ENCODE peak calls at places on chromosomes 3 and 15, in six cellular contexts. A, Q, B, Z, J and H are unnamed samples.

GRCh38 chr3:119794971-119795612 is 13.2 kb downstream of the NR1I2 start:
- DNase-seq in J (no peak), A (no peak), B (no peak), Q (no peak), Z (no peak), H (no peak)

GRCh38 chr3:180808823-180809575 is 103.5 kb upstream of the FXR1 start:
- DNase-seq in J (no peak), Q (no peak), B (no peak), A (no peak), Z (no peak), H (no peak)

GRCh38 chr15:88331291-88331690 is 74.8 kb upstream of the NTRK3 start:
- DNase-seq in B (peak), J (peak), Z (peak), A (no peak), Q (no peak), H (no peak)

GRCh38 chr3:190019840-190020239 is 100.9 kb downstream of the P3H2 start:
- DNase-seq in B (no peak), Q (no peak), J (no peak), A (no peak), Z (no peak), H (no peak)

GRCh38 chr3:178302966-178303930 is 233.0 kb upstream of the KCNMB2 start:
- DNase-seq in Z (no peak), J (no peak), B (no peak), Q (no peak), A (no peak), H (no peak)

GRCh38 chr3:184710870-184711365 is 946 bp downstream of the MAGEF1 start:
- DNase-seq in B (no peak), Z (no peak), A (peak), Q (no peak), J (peak), H (no peak)

GRCh38 chr3:98519351-98519750 is 3.4 kb downstream of the CLDND1 start:
- DNase-seq in Q (no peak), B (no peak), J (no peak), Z (no peak), A (no peak), H (no peak)

GRCh38 chr15:55742927-55743614 is at the start of gene PRTG:
- DNase-seq in J (peak), Q (peak), B (no peak), A (peak), Z (no peak), H (no peak)

GRCh38 chr3:121482651-121483050 is 63.1 kb downstream of the POLQ start:
- DNase-seq in A (no peak), Z (no peak), J (no peak), B (no peak), Q (peak), H (no peak)

GRCh38 chr15:62758126-62758951 is 284.2 kb upstream of the TPM1 start:
- DNase-seq in B (no peak), Z (no peak), Q (peak), J (no peak), A (peak), H (no peak)

GRCh38 chr3:12797124-12797891 is 828 bp downstream of the CAND2 start:
- DNase-seq in B (no peak), A (peak), Q (no peak), Z (no peak), J (no peak), H (no peak)

GRCh38 chr3:13235079-13235478 is 161.8 kb upstream of the IQSEC1 start:
- DNase-seq in J (no peak), B (no peak), Z (no peak), Q (no peak), A (no peak), H (no peak)

GRCh38 chr3:160374925-160375324 is 24.1 kb downstream of the IFT80 start:
- DNase-seq in J (no peak), B (no peak), Z (no peak), A (no peak), Q (no peak), H (no peak)

GRCh38 chr3:195219351-195220045 is 51.5 kb downstream of the XXYLT1 start:
- DNase-seq in Q (no peak), Z (no peak), J (no peak), B (no peak), A (no peak), H (no peak)

GRCh38 chr3:141797167-141797773 is 34.1 kb downstream of the GRK7 start:
- DNase-seq in A (peak), Z (peak), Q (no peak), J (peak), B (no peak), H (peak)

GRCh38 chr3:2838533-2839157 is 271.5 kb downstream of the IL5RA start:
- DNase-seq in Q (no peak), A (no peak), Z (no peak), B (no peak), J (no peak), H (no peak)

GRCh38 chr3:51621091-51621892 is 49.8 kb upstream of the TEX264 start:
- DNase-seq in A (no peak), Z (no peak), J (no peak), Q (peak), B (no peak), H (no peak)

GRCh38 chr3:128616516-128617269 is 33.9 kb downstream of the RPN1 start:
- DNase-seq in B (no peak), Z (no peak), Q (no peak), J (no peak), A (no peak), H (no peak)

GRCh38 chr15:66415321-66415720 is 28.6 kb downstream of the MAP2K1 start:
- DNase-seq in B (no peak), A (no peak), Q (no peak), Z (no peak), J (no peak), H (no peak)

GRCh38 chr3:40969341-40969740 is 230.0 kb upstream of the CTNNB1 start:
- DNase-seq in J (no peak), Q (no peak), Z (no peak), A (no peak), B (no peak), H (no peak)

GRCh38 chr3:44478055-44478468 is 592 bp upstream of the ZNF445 start:
- DNase-seq in B (no peak), Q (no peak), J (no peak), Z (no peak), A (no peak), H (no peak)

GRCh38 chr3:99648091-99648490 is 9.7 kb downstream of the COL8A1 start:
- DNase-seq in B (no peak), Q (peak), Z (no peak), J (no peak), A (no peak), H (no peak)

GRCh38 chr15:75597667-75598341 is 18.7 kb upstream of the PTPN9 start:
- DNase-seq in B (no peak), A (no peak), J (no peak), Q (no peak), Z (no peak), H (no peak)

GRCh38 chr15:63729115-63729884 is 104.4 kb downstream of the HERC1 start:
- DNase-seq in A (no peak), J (no peak), B (no peak), Q (no peak), Z (no peak), H (no peak)

GRCh38 chr15:56199038-56199437 is 44.6 kb downstream of the RFX7 start:
- DNase-seq in Z (no peak), J (peak), B (no peak), A (no peak), Q (no peak), H (no peak)

GRCh38 chr3:6223572-6223971 is 637.3 kb upstream of the GRM7 start:
- DNase-seq in Z (no peak), B (no peak), Q (no peak), J (no peak), A (no peak), H (no peak)

GRCh38 chr3:36482259-36482658 is 102.0 kb downstream of the STAC start:
- DNase-seq in A (no peak), J (no peak), B (no peak), Z (no peak), Q (no peak), H (no peak)

GRCh38 chr3:196604548-196604947 is 34.9 kb upstream of the NRROS start:
- DNase-seq in J (peak), A (no peak), Q (peak), B (no peak), Z (peak), H (no peak)